ENCODE peak calls at places on chromosomes 2 and 18, in seven cellular contexts. Y, R, Q, S, P, U and J are unnamed samples.

GRCh38 chr2:24892928-24893327 is 27.1 kb downstream of the ADCY3 start:
- DNase-seq in Y (no peak), R (no peak), Q (no peak), S (no peak), P (peak), U (peak), J (no peak)

GRCh38 chr18:55089595-55089994 is 130.3 kb upstream of the CCDC68 start:
- DNase-seq in Y (no peak), R (no peak), Q (no peak), S (no peak), P (peak), U (no peak), J (no peak)

GRCh38 chr2:71852141-71852711 is 295.4 kb downstream of the CYP26B1 start:
- DNase-seq in Y (peak), R (no peak), Q (peak), S (no peak), P (no peak), U (no peak), J (no peak)

GRCh38 chr2:37679072-37679695 is 7.7 kb upstream of the CDC42EP3 start:
- DNase-seq in Y (no peak), R (no peak), Q (no peak), S (no peak), P (no peak), U (no peak), J (peak)

GRCh38 chr2:178482437-178482836 is 2.2 kb downstream of the PLEKHA3 start:
- DNase-seq in Y (no peak), R (peak), Q (no peak), S (no peak), P (no peak), U (no peak), J (peak)

GRCh38 chr2:71154798-71155197 is 24.4 kb downstream of the MPHOSPH10 start:
- DNase-seq in Y (peak), R (peak), Q (no peak), S (no peak), P (no peak), U (peak), J (peak)

GRCh38 chr18:58241877-58242276 is 197.9 kb downstream of the NEDD4L start:
- DNase-seq in Y (no peak), R (no peak), Q (no peak), S (no peak), P (peak), U (no peak), J (peak)

GRCh38 chr2:47225061-47225783 is 70.1 kb upstream of the STPG4 start:
- DNase-seq in Y (no peak), R (peak), Q (no peak), S (no peak), P (peak), U (peak), J (peak)

GRCh38 chr2:111118455-111119003 is 2.2 kb upstream of the BCL2L11 start:
- DNase-seq in Y (peak), R (peak), Q (peak), S (peak), P (no peak), U (no peak), J (no peak)

GRCh38 chr18:23265691-23266399 is 130.6 kb downstream of the CABLES1 start:
- DNase-seq in Y (no peak), R (no peak), Q (no peak), S (no peak), P (no peak), U (peak), J (no peak)

GRCh38 chr2:95361216-95361980 is 41.1 kb upstream of the FAHD2A start:
- DNase-seq in Y (peak), R (no peak), Q (no peak), S (no peak), P (no peak), U (no peak), J (no peak)

GRCh38 chr2:12428324-12428723 is 288.4 kb upstream of the TRIB2 start:
- DNase-seq in Y (peak), R (peak), Q (no peak), S (no peak), P (peak), U (no peak), J (peak)

GRCh38 chr2:232483296-232483922 is 4.2 kb downstream of the ECEL1 start:
- DNase-seq in Y (peak), R (no peak), Q (no peak), S (no peak), P (no peak), U (no peak), J (no peak)

GRCh38 chr2:212606232-212606631 is 67.6 kb upstream of the ERBB4 start:
- DNase-seq in Y (no peak), R (no peak), Q (no peak), S (no peak), P (no peak), U (no peak), J (no peak)

GRCh38 chr18:48575301-48575657 is 36.4 kb downstream of the CTIF start:
- DNase-seq in Y (no peak), R (no peak), Q (no peak), S (no peak), P (no peak), U (no peak), J (no peak)

GRCh38 chr18:79533146-79533545 is 137.4 kb downstream of the NFATC1 start:
- DNase-seq in Y (no peak), R (no peak), Q (no peak), S (no peak), P (no peak), U (no peak), J (no peak)

GRCh38 chr18:6352275-6352674 is 62.4 kb downstream of the L3MBTL4 start:
- DNase-seq in Y (no peak), R (no peak), Q (no peak), S (no peak), P (no peak), U (no peak), J (no peak)

GRCh38 chr2:135798275-135798705 is 38.7 kb downstream of the LCT start:
- DNase-seq in Y (no peak), R (no peak), Q (no peak), S (no peak), P (no peak), U (no peak), J (no peak)

GRCh38 chr2:220374282-220374681 is 746.9 kb downstream of the SLC4A3 start:
- DNase-seq in Y (no peak), R (no peak), Q (no peak), S (no peak), P (peak), U (no peak), J (no peak)

GRCh38 chr2:185484601-185485000 is 254.0 kb upstream of the FSIP2 start:
- DNase-seq in Y (peak), R (peak), Q (no peak), S (no peak), P (no peak), U (no peak), J (no peak)
- H4K8ac ChIP-seq in Y (no peak), R (no peak), Q (no peak), S (no peak), P (no peak), U (no peak), J (no peak)

GRCh38 chr18:34550902-34551301 is 159.2 kb upstream of the DTNA start:
- DNase-seq in Y (no peak), R (no peak), Q (no peak), S (no peak), P (no peak), U (no peak), J (no peak)
- H4K8ac ChIP-seq in Y (no peak), R (no peak), Q (no peak), S (no peak), P (no peak), U (no peak), J (no peak)

DNA sequence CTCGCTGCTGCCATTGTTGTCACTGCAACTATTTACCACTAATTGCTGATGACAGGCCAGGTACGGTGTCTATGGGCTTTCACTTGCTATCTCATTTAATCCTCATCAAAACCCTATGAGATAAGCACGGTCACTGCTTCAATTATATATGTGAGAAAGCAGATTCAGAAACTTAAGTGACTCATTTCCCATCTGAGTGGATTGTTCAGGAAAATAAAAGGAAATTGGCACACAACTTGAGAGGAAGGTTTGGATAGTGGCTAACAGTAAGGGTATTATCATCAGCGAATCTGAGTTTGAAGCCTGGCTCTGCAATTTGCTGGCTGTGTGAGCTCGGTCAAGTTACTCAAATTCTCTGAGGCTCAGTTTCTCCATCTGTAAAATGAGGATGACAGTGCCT is 196.0 kb downstream of the KCNS3 start:
- DNase-seq in Y (no peak), R (peak), Q (no peak), S (no peak), P (peak), U (no peak), J (peak)
- H4K8ac ChIP-seq in Y (no peak), R (no peak), Q (no peak), S (no peak), P (no peak), U (no peak), J (no peak)

DNA sequence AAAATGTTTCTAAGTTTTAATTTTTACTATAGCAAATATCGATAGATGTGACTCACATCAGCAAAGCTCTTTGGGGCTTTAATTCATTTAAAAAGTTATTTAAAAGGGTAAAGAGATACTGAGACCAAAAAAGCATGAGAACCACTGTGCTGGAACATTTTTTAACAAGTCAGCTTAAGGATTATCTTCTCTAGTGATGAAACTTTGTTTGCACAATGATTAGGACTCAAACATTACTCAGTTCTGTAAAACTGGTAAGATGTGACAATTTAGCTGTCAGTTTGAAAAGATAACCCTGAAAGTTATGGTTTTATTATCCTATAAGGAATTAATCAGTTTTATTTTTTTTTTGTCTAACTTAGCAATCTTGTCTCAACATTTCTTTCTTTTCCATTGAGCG is 301.4 kb downstream of the TSN start:
- DNase-seq in Y (no peak), R (no peak), Q (no peak), S (no peak), P (no peak), U (no peak), J (no peak)
- H4K8ac ChIP-seq in Y (no peak), R (no peak), Q (no peak), S (no peak), P (no peak), U (no peak), J (no peak)

GRCh38 chr2:238716171-238716570 is 131.7 kb upstream of the TWIST2 start:
- DNase-seq in Y (no peak), R (no peak), Q (no peak), S (no peak), P (no peak), U (no peak), J (no peak)
- H4K8ac ChIP-seq in Y (no peak), R (no peak), Q (no peak), S (no peak), P (no peak), U (no peak), J (no peak)

DNA sequence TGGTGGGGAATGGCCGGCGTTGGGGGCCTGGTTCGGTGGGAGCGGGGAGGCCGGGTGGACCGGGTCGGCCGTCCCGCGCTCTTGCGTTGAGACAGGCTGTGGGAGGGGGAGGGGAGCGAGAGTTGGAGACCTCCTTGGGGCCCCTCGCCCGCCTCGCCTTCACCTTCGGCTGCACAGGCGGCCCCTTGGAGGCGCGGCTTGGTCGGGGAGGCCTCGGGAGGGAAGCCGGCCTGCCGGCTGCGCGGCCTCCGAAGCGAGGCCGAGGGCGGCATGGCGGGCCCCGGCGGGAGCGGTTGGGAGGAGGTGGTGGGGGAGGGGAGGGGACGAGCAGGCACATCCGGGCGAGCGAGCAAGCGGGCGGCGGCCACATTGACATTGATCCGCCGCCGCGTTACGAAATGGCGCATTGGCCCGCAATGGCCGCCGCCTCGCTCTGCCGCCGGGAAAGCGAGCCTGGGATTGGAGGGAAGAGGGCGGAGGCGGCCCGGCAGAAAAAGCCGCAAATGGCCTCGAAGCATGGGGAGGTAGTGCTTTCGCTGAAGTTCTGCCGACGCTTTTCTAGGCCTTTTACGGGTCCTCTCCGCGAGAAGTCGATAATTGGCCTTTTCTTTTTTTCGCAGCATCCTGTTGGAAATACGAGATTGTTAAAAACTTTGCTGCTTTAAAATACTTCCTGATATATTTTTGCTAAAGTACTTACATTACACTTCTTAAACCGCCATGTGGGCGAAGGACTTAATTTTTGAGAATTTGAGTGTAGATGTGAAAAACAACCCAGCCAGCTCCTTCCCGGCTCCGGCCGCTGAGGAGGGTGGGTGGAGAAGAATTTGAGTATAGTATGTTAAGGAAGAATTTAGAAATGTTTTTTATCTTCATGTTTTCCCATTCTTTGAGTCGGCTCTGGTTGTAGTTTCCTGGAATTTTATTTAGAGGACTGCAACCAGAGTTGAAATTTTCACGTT is 582 bp downstream of the HNRNPA3 start:
- DNase-seq in Y (peak), R (peak), Q (peak), S (peak), P (peak), U (peak), J (peak)
- H4K8ac ChIP-seq in Y (no peak), R (peak), Q (peak), S (no peak), P (peak), U (peak), J (peak)

GRCh38 chr2:168053676-168054075 is 193.7 kb downstream of the STK39 start:
- DNase-seq in Y (no peak), R (no peak), Q (no peak), S (no peak), P (no peak), U (no peak), J (no peak)

GRCh38 chr2:168058675-168059074 is 188.7 kb downstream of the STK39 start:
- DNase-seq in Y (no peak), R (no peak), Q (no peak), S (no peak), P (no peak), U (no peak), J (no peak)

GRCh38 chr2:168054657-168055056 is 192.7 kb downstream of the STK39 start:
- DNase-seq in Y (no peak), R (peak), Q (no peak), S (peak), P (no peak), U (no peak), J (no peak)

GRCh38 chr2:168059758-168060157 is 187.6 kb downstream of the STK39 start:
- DNase-seq in Y (no peak), R (no peak), Q (no peak), S (no peak), P (no peak), U (no peak), J (no peak)

DNA sequence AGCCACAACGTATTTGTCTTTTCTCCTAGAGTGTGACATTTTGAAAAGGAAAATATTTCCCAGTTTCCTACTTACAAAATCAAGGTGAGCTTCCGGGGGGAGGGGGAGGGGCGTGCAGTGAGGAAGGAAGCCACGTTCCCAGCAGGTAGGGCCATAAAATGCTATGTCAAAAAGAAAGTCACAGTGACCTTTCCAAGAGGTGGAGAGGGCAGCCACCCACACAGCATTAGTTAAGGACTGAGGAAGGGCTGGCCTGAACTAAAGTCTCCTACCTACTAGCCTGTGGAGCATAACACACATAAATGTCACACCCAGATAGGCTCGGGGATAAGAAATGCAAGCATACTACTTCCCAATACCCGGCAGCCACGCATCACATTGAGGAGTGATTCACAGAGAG is 191.2 kb downstream of the STK39 start:
- DNase-seq in Y (no peak), R (peak), Q (no peak), S (no peak), P (no peak), U (no peak), J (no peak)
- H4K8ac ChIP-seq in Y (no peak), R (no peak), Q (no peak), S (no peak), P (no peak), U (no peak), J (no peak)